ENCODE peak calls at places on chromosomes 13 and 19, in six cellular contexts. H is spleen, V is sigmoid colon, Q is transverse colon, B is breast epithelium, Z is HCT116. A is an unnamed sample. For H3K9me3, the result is how much of the 10 kb centered on the place peaks cover.

GRCh38 chr13:76210262-76210661 is 574.1 kb downstream of the LMO7 start:
- DNase-seq in H (no peak), V (no peak), Q (no peak), B (no peak), Z (no peak), A (no peak)

GRCh38 chr13:52165410-52165809 is 6.0 kb upstream of the NEK3 start:
- DNase-seq in H (no peak), V (no peak), Q (no peak), B (no peak), Z (no peak), A (no peak)

GRCh38 chr19:33819875-33820781 is 23.5 kb downstream of the KCTD15 start:
- DNase-seq in H (peak), V (peak), Q (peak), B (no peak), Z (no peak), A (no peak)

GRCh38 chr13:48477191-48477855 is 55.6 kb downstream of the RCBTB2 start:
- DNase-seq in H (no peak), V (no peak), Q (no peak), B (no peak), Z (no peak), A (no peak)

GRCh38 chr13:42649761-42650289 is 75.9 kb downstream of the TNFSF11 start:
- DNase-seq in H (no peak), V (no peak), Q (no peak), B (no peak), Z (no peak), A (peak)

GRCh38 chr19:3766520-3766919 is 4.0 kb downstream of the MRPL54 start:
- DNase-seq in H (no peak), V (peak), Q (no peak), B (no peak), Z (no peak), A (no peak)

GRCh38 chr13:80989241-80989640 is 648.3 kb upstream of the SPRY2 start:
- DNase-seq in H (no peak), V (no peak), Q (no peak), B (no peak), Z (no peak), A (no peak)

GRCh38 chr13:50691682-50692263 is 151.7 kb downstream of the DLEU7 start:
- DNase-seq in H (no peak), V (no peak), Q (no peak), B (no peak), Z (no peak), A (no peak)

GRCh38 chr19:12873891-12874745 is 7.1 kb downstream of the DNASE2 start:
- DNase-seq in H (no peak), V (no peak), Q (no peak), B (no peak), Z (no peak), A (no peak)

GRCh38 chr19:35031072-35031881 is 1.0 kb downstream of the SCN1B start:
- DNase-seq in H (no peak), V (no peak), Q (no peak), B (no peak), Z (no peak), A (no peak)

GRCh38 chr19:10655457-10656312 is 1.5 kb downstream of the ILF3 start:
- DNase-seq in H (no peak), V (no peak), Q (peak), B (no peak), Z (no peak), A (no peak)

GRCh38 chr19:54573330-54573872 is at the start of gene LILRA2:
- DNase-seq in H (peak), V (no peak), Q (no peak), B (no peak), Z (no peak), A (peak)

GRCh38 chr19:54574527-54575056 is 1.0 kb downstream of the LILRA2 start:
- DNase-seq in H (no peak), V (no peak), Q (no peak), B (no peak), Z (no peak), A (peak)

GRCh38 chr19:54570316-54570715 is 3.3 kb upstream of the LILRA2 start:
- DNase-seq in H (no peak), V (no peak), Q (no peak), B (no peak), Z (no peak), A (peak)

GRCh38 chr19:54574051-54574450 is 461 bp downstream of the LILRA2 start:
- DNase-seq in H (no peak), V (no peak), Q (no peak), B (no peak), Z (no peak), A (peak)

DNA sequence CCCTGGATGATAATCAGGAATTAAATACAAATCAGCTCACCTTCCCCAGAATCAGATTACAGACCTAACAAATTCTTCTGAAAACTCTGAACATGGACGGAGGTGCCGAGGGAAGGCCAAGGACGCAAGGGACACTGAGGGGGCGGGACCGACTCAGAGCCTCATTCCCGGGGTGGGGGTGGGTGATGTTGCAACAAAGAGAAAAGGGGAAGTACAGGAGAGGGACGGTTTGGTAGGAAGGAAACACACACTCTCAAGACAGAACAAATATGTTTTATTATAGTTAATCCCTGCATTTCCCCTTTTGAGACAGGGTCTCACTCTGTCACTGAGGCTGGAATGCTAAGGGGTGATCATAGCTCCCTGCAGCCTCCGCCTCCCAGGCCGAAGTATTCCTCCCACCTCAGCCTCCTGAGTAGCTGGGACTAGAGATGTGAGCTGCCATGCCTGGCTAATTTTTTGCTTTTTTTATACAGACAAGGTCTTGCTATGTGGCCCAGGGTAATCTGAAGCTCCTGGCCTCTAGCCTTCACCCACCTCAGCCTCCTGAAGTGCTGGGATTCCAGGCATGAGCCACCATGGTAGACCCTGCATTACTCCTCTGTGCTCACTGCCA is 786 bp upstream of the LILRA2 start:
- DNase-seq in H (peak), V (no peak), Q (no peak), B (no peak), Z (no peak), A (peak)
- H3K9me3 ChIP-seq in H (under half), V (under half), Q (under half), B (under half), Z (under half), A (under half)

GRCh38 chr13:26742691-26743358 is 17.8 kb downstream of the GPR12 start:
- DNase-seq in H (no peak), V (no peak), Q (no peak), B (no peak), Z (no peak), A (peak)
- H3K4me3 ChIP-seq in H (no peak), V (no peak), Q (no peak), B (no peak), Z (no peak), A (no peak)

GRCh38 chr19:15123031-15123890 is 16.1 kb downstream of the SYDE1 start:
- DNase-seq in H (no peak), V (peak), Q (no peak), B (peak), Z (no peak), A (no peak)

GRCh38 chr19:15123900-15124299 is 16.7 kb downstream of the SYDE1 start:
- DNase-seq in H (no peak), V (peak), Q (peak), B (peak), Z (no peak), A (no peak)

GRCh38 chr19:15124572-15125231 is 17.5 kb downstream of the SYDE1 start:
- DNase-seq in H (no peak), V (peak), Q (peak), B (no peak), Z (no peak), A (no peak)

GRCh38 chr19:15126511-15126910 is 19.3 kb downstream of the SYDE1 start:
- DNase-seq in H (no peak), V (no peak), Q (no peak), B (no peak), Z (no peak), A (no peak)

DNA sequence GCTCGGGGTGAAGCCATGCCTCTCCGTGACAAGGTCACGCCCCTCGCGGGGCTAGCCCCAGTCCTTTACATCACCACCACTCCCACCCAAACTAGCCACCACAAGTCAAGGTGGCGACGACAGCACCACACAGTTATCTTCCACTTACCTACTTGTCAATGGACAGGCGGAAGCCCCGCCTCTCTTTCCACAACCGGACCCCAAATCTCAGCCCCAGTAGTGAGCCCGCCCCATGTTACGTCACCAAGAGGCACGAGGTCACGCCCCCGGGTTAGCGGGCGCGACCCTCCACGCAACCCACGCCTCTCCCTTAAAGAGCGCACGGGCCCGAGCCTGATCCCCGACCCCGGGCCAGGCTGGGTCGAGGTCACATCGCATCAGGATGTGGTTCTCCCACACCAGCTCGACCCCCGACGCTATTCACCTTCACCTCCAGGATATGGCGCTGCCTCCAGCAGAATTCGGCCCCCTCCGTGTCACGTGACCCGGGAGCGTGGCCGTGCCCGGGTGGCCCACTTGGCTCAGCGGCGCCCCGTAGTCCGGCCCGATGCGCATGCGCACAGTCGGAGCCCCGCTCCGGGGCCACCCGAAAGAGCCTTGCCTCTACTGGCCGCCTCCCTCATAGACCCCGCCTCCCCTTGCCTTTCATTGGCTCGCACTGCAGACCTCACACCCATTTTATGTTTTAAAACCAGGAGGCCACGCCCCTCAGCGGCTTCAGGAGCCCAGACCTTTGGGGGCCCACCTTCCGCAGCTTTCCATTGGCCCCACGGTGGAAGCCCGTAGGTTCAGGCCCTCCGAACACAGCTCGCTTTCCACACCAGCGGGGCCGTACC is 18.2 kb downstream of the SYDE1 start:
- DNase-seq in H (peak), V (peak), Q (peak), B (peak), Z (peak), A (peak)
- TF ChIP-seq POLR2AphosphoS5 in H (peak), V (peak), Q (peak), B (peak), Z (peak), A (peak)

DNA sequence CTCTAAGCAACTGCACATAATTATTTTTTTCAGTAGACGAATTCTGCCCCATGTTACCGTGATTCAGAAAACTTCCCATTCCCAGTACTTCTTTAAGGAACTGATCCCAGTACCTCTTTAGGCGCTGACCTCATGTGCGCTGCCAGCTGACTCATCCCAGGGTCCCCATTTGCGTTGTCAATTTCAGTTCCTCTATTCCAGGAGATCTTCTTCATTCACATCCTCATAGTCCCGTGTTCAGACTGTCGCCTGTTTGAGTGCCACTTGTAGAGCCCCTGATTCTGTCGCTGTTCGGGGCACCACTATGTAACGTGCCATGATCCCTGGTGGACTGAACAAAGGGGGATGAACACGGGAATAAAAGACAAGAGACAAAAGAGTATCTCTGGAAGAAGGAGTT is 16.4 kb downstream of the FPR3 start:
- DNase-seq in H (no peak), V (peak), Q (peak), B (no peak), Z (no peak), A (no peak)
- H3K9me3 ChIP-seq in H (under half), V (under half), Q (under half), B (under half), Z (under half), A (under half)

A was measured in esophagus muscularis mucosa.